ENCODE peak calls at places on chromosomes 16 and 17, in five cellular contexts. S is GM12864, V is HEK293T, T is colonic mucosa, M is body of pancreas. D is an unnamed sample.

GRCh38 chr16:16150117-16150877 is 73.0 kb downstream of the ABCC6 start:
- DNase-seq in S (no peak), V (no peak), T (peak), M (peak), D (peak)

GRCh38 chr16:3029499-3030127 is 5.8 kb downstream of the THOC6 start:
- DNase-seq in S (no peak), V (no peak), T (no peak), M (no peak), D (no peak)

GRCh38 chr16:19329932-19330331 is 44.4 kb downstream of the CLEC19A start:
- DNase-seq in S (no peak), V (no peak), T (no peak), M (no peak), D (no peak)

GRCh38 chr16:5965321-5965720 is 867.7 kb upstream of the EEF2KMT start:
- DNase-seq in S (no peak), V (no peak), T (no peak), M (no peak), D (no peak)

GRCh38 chr16:57997528-57998265 is 2.8 kb downstream of the ZNF319 start:
- DNase-seq in S (no peak), V (no peak), T (no peak), M (no peak), D (no peak)

GRCh38 chr17:4853195-4853762 is 20.1 kb downstream of the MINK1 start:
- DNase-seq in S (no peak), V (no peak), T (no peak), M (no peak), D (no peak)

GRCh38 chr17:50768348-50768761 is 1.0 kb upstream of the ANKRD40CL start:
- DNase-seq in S (no peak), V (no peak), T (peak), M (peak), D (no peak)

GRCh38 chr17:62714016-62714777 is 86.7 kb downstream of the MRC2 start:
- DNase-seq in S (no peak), V (no peak), T (no peak), M (no peak), D (no peak)

GRCh38 chr17:20944014-20944905 is 98.6 kb downstream of the USP22 start:
- DNase-seq in S (no peak), V (peak), T (peak), M (peak), D (no peak)

GRCh38 chr17:57463103-57463885 is 207.0 kb downstream of the MSI2 start:
- DNase-seq in S (peak), V (no peak), T (no peak), M (no peak), D (no peak)

GRCh38 chr17:46197526-46197925 is 4.3 kb upstream of the KANSL1 start:
- DNase-seq in S (no peak), V (no peak), T (no peak), M (no peak), D (no peak)

GRCh38 chr16:60200161-60200560 is 1466.0 kb upstream of the GOT2 start:
- DNase-seq in S (no peak), V (no peak), T (no peak), M (no peak), D (no peak)

GRCh38 chr16:28149016-28149888 is 62.5 kb downstream of the XPO6 start:
- DNase-seq in S (no peak), V (no peak), T (no peak), M (no peak), D (no peak)

GRCh38 chr16:87580855-87581261 is 21.4 kb upstream of the JPH3 start:
- DNase-seq in S (no peak), V (peak), T (no peak), M (no peak), D (no peak)

GRCh38 chr16:1564325-1564724 is 30.9 kb downstream of the TMEM204 start:
- DNase-seq in S (no peak), V (no peak), T (no peak), M (no peak), D (no peak)

GRCh38 chr17:64778367-64779290 is 116.5 kb upstream of the SMURF2 start:
- DNase-seq in S (no peak), V (no peak), T (peak), M (peak), D (no peak)

GRCh38 chr17:65455972-65456343 is 105.5 kb downstream of the AXIN2 start:
- DNase-seq in S (no peak), V (no peak), T (peak), M (no peak), D (no peak)

GRCh38 chr16:7206469-7206868 is 126.2 kb upstream of the RBFOX1 start:
- DNase-seq in S (no peak), V (no peak), T (no peak), M (no peak), D (no peak)

GRCh38 chr17:39462644-39463375 is 1.5 kb downstream of the CDK12 start:
- DNase-seq in S (no peak), V (no peak), T (peak), M (peak), D (no peak)

GRCh38 chr16:86992587-86992986 is 324.6 kb downstream of the C16orf95 start:
- DNase-seq in S (no peak), V (no peak), T (no peak), M (no peak), D (no peak)

GRCh38 chr16:85396879-85397871 is 215.9 kb upstream of the GSE1 start:
- DNase-seq in S (no peak), V (no peak), T (peak), M (peak), D (no peak)

GRCh38 chr16:28321700-28322411 is 29.5 kb downstream of the SBK1 start:
- DNase-seq in S (no peak), V (peak), T (peak), M (peak), D (no peak)

GRCh38 chr17:4436846-4437245 is 3.1 kb downstream of the SPNS3 start:
- DNase-seq in S (no peak), V (no peak), T (no peak), M (no peak), D (no peak)

GRCh38 chr17:63455417-63455816 is 9.3 kb upstream of the CYB561 start:
- DNase-seq in S (no peak), V (no peak), T (no peak), M (no peak), D (no peak)

GRCh38 chr17:9016941-9017552 is 4.3 kb upstream of the NTN1 start:
- DNase-seq in S (no peak), V (no peak), T (no peak), M (peak), D (no peak)

GRCh38 chr17:59840329-59840907 is 52.3 kb downstream of the TUBD1 start:
- DNase-seq in S (no peak), V (no peak), T (no peak), M (peak), D (no peak)

GRCh38 chr16:67982011-67982696 is 1.9 kb upstream of the DPEP3 start:
- DNase-seq in S (no peak), V (no peak), T (no peak), M (no peak), D (no peak)